ENCODE peak calls at places on chromosomes 1 and 21, in seven cellular contexts. One of them, this sample, is unnamed.

GRCh38 chr1:63662846-63663245 is 69.6 kb downstream of the PGM1 start:
- DNase-seq in trophoblast cell: peak
- DNase-seq in neuronal stem cell: no peak
- DNase-seq in mesenchymal stem cell: no peak
- DNase-seq in H1: peak
- DNase-seq in mesendoderm: peak
- DNase-seq in H9: peak
- DNase-seq in this sample: peak

GRCh38 chr21:31665397-31665796 is 5.9 kb downstream of the SOD1 start:
- DNase-seq in mesendoderm: peak
- DNase-seq in H9: peak
- DNase-seq in neuronal stem cell: no peak
- DNase-seq in mesenchymal stem cell: no peak
- DNase-seq in trophoblast cell: no peak
- DNase-seq in H1: no peak
- DNase-seq in this sample: peak

GRCh38 chr1:204696606-204697005 is 11.1 kb upstream of the LRRN2 start:
- DNase-seq in H1: no peak
- DNase-seq in mesenchymal stem cell: no peak
- DNase-seq in H9: no peak
- DNase-seq in mesendoderm: no peak
- DNase-seq in neuronal stem cell: no peak
- DNase-seq in trophoblast cell: no peak
- DNase-seq in this sample: no peak

GRCh38 chr1:24903955-24904730 is 25.9 kb downstream of the RUNX3 start:
- DNase-seq in H1: no peak
- DNase-seq in trophoblast cell: no peak
- DNase-seq in H9: peak
- DNase-seq in neuronal stem cell: no peak
- DNase-seq in mesenchymal stem cell: no peak
- DNase-seq in mesendoderm: no peak
- DNase-seq in this sample: no peak

GRCh38 chr1:19661721-19662228 is 2.9 kb upstream of the HTR6 start:
- DNase-seq in trophoblast cell: peak
- DNase-seq in neuronal stem cell: no peak
- DNase-seq in H1: no peak
- DNase-seq in mesendoderm: no peak
- DNase-seq in mesenchymal stem cell: peak
- DNase-seq in H9: no peak
- DNase-seq in this sample: peak

GRCh38 chr1:66302810-66303209 is 231.1 kb upstream of the SGIP1 start:
- DNase-seq in H1: no peak
- DNase-seq in H9: no peak
- DNase-seq in neuronal stem cell: no peak
- DNase-seq in trophoblast cell: no peak
- DNase-seq in mesendoderm: no peak
- DNase-seq in mesenchymal stem cell: no peak
- DNase-seq in this sample: peak

GRCh38 chr21:42980959-42981523 is 6.7 kb downstream of the PKNOX1 start:
- DNase-seq in H1: no peak
- DNase-seq in H9: no peak
- DNase-seq in mesendoderm: no peak
- DNase-seq in mesenchymal stem cell: no peak
- DNase-seq in neuronal stem cell: no peak
- DNase-seq in trophoblast cell: no peak
- DNase-seq in this sample: no peak

GRCh38 chr1:26787706-26788514 is at the start of gene PIGV:
- DNase-seq in mesenchymal stem cell: peak
- DNase-seq in trophoblast cell: peak
- DNase-seq in H9: peak
- DNase-seq in H1: no peak
- DNase-seq in mesendoderm: peak
- DNase-seq in neuronal stem cell: peak
- DNase-seq in this sample: peak

GRCh38 chr1:150973258-150973825 is 1.3 kb downstream of the CERS2 start:
- DNase-seq in H1: no peak
- DNase-seq in neuronal stem cell: no peak
- DNase-seq in mesendoderm: no peak
- DNase-seq in mesenchymal stem cell: peak
- DNase-seq in H9: no peak
- DNase-seq in trophoblast cell: no peak
- DNase-seq in this sample: no peak

GRCh38 chr1:116943438-116943837 is 33.7 kb downstream of the PTGFRN start:
- DNase-seq in mesendoderm: no peak
- DNase-seq in mesenchymal stem cell: no peak
- DNase-seq in neuronal stem cell: no peak
- DNase-seq in H1: no peak
- DNase-seq in trophoblast cell: no peak
- DNase-seq in H9: no peak
- DNase-seq in this sample: no peak

GRCh38 chr1:220807726-220808125 is 21.0 kb downstream of the MTARC1 start:
- DNase-seq in H9: no peak
- DNase-seq in mesendoderm: no peak
- DNase-seq in H1: no peak
- DNase-seq in trophoblast cell: no peak
- DNase-seq in neuronal stem cell: no peak
- DNase-seq in mesenchymal stem cell: no peak
- DNase-seq in this sample: no peak

GRCh38 chr1:58594556-58594955 is 17.5 kb upstream of the TACSTD2 start:
- DNase-seq in trophoblast cell: no peak
- DNase-seq in mesenchymal stem cell: no peak
- DNase-seq in H1: no peak
- DNase-seq in mesendoderm: no peak
- DNase-seq in neuronal stem cell: no peak
- DNase-seq in H9: no peak
- DNase-seq in this sample: no peak

GRCh38 chr1:185499986-185500626 is 183.1 kb upstream of the IVNS1ABP start:
- DNase-seq in mesenchymal stem cell: peak
- DNase-seq in neuronal stem cell: no peak
- DNase-seq in mesendoderm: no peak
- DNase-seq in H1: no peak
- DNase-seq in trophoblast cell: peak
- DNase-seq in H9: no peak
- DNase-seq in this sample: peak

GRCh38 chr21:27580276-27580675 is 613.4 kb upstream of the ADAMTS5 start:
- DNase-seq in H9: no peak
- DNase-seq in mesenchymal stem cell: no peak
- DNase-seq in H1: no peak
- DNase-seq in trophoblast cell: no peak
- DNase-seq in neuronal stem cell: no peak
- DNase-seq in mesendoderm: no peak
- DNase-seq in this sample: peak

GRCh38 chr1:21689531-21690165 is 20.5 kb upstream of the RAP1GAP start:
- DNase-seq in trophoblast cell: peak
- DNase-seq in H1: no peak
- DNase-seq in neuronal stem cell: no peak
- DNase-seq in mesendoderm: no peak
- DNase-seq in H9: no peak
- DNase-seq in mesenchymal stem cell: no peak
- DNase-seq in this sample: no peak

GRCh38 chr21:43762303-43763128 is 13.6 kb downstream of the CSTB start:
- DNase-seq in H9: no peak
- DNase-seq in trophoblast cell: peak
- DNase-seq in H1: no peak
- DNase-seq in neuronal stem cell: no peak
- DNase-seq in mesendoderm: no peak
- DNase-seq in mesenchymal stem cell: no peak
- DNase-seq in this sample: no peak

GRCh38 chr1:53075206-53075605 is 13.2 kb downstream of the PODN start:
- DNase-seq in H9: no peak
- DNase-seq in H1: no peak
- DNase-seq in neuronal stem cell: no peak
- DNase-seq in mesenchymal stem cell: no peak
- DNase-seq in trophoblast cell: no peak
- DNase-seq in mesendoderm: no peak
- DNase-seq in this sample: no peak

GRCh38 chr1:156401175-156401574 is 32.2 kb downstream of the RHBG start:
- DNase-seq in trophoblast cell: no peak
- DNase-seq in H9: no peak
- DNase-seq in mesendoderm: no peak
- DNase-seq in H1: no peak
- DNase-seq in mesenchymal stem cell: no peak
- DNase-seq in neuronal stem cell: no peak
- DNase-seq in this sample: no peak

GRCh38 chr21:43864806-43865470 is at the start of gene AGPAT3:
- DNase-seq in trophoblast cell: peak
- DNase-seq in mesendoderm: no peak
- DNase-seq in H1: no peak
- DNase-seq in mesenchymal stem cell: no peak
- DNase-seq in neuronal stem cell: no peak
- DNase-seq in H9: no peak
- DNase-seq in this sample: no peak

DNA sequence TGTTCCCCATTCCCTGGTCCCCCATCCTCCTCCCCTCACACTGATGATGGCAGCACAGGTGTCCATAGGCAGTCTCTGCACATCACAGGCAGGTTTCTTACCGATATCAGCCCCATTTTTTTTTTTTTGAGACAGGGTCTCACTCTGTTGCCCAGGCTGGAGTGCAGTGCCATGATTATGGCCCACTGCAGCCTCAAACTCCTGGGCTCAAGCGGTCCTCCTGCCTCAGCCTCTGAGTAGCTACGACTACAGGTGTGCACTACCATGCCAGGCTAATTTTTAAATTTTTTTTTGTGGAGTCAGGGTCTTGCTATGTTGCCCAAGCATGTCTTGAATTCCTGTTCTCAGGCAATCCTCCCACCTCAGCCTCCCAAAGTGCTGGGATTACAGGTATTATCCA is 28.9 kb upstream of the SDHB start:
- DNase-seq in neuronal stem cell: no peak
- DNase-seq in H1: no peak
- DNase-seq in mesenchymal stem cell: no peak
- DNase-seq in trophoblast cell: no peak
- DNase-seq in mesendoderm: no peak
- DNase-seq in H9: no peak
- DNase-seq in this sample: no peak
- H4K8ac ChIP-seq in neuronal stem cell: no peak
- H4K8ac ChIP-seq in H1: no peak
- H4K8ac ChIP-seq in mesenchymal stem cell: no peak
- H4K8ac ChIP-seq in trophoblast cell: no peak
- H4K8ac ChIP-seq in mesendoderm: no peak
- H4K8ac ChIP-seq in H9: no peak
- H4K8ac ChIP-seq in this sample: no peak

DNA sequence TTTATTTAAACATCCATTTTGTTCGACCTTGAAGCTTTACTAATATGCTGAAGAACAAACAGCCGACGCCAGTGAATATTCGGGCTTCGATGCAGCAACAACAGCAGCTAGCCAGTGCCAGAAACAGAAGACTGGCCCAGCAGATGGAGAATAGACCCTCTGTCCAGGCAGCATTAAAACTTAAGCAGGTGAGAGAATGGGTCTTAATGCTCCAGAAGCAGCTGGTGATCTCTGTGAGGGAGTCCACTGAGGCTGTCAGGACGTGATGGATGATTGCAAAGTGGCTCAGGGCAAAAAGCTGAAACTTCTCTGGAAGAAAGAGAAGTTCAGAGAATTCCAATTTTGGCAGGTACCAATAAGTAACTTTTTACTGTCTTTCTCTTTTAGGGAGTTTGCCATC is 4.4 kb downstream of the CHTOP start:
- DNase-seq in H9: no peak
- DNase-seq in mesendoderm: no peak
- DNase-seq in mesenchymal stem cell: no peak
- DNase-seq in H1: no peak
- DNase-seq in trophoblast cell: no peak
- DNase-seq in neuronal stem cell: no peak
- DNase-seq in this sample: no peak
- H4K8ac ChIP-seq in H9: no peak
- H4K8ac ChIP-seq in mesendoderm: no peak
- H4K8ac ChIP-seq in mesenchymal stem cell: no peak
- H4K8ac ChIP-seq in H1: peak
- H4K8ac ChIP-seq in trophoblast cell: no peak
- H4K8ac ChIP-seq in neuronal stem cell: no peak
- H4K8ac ChIP-seq in this sample: no peak

DNA sequence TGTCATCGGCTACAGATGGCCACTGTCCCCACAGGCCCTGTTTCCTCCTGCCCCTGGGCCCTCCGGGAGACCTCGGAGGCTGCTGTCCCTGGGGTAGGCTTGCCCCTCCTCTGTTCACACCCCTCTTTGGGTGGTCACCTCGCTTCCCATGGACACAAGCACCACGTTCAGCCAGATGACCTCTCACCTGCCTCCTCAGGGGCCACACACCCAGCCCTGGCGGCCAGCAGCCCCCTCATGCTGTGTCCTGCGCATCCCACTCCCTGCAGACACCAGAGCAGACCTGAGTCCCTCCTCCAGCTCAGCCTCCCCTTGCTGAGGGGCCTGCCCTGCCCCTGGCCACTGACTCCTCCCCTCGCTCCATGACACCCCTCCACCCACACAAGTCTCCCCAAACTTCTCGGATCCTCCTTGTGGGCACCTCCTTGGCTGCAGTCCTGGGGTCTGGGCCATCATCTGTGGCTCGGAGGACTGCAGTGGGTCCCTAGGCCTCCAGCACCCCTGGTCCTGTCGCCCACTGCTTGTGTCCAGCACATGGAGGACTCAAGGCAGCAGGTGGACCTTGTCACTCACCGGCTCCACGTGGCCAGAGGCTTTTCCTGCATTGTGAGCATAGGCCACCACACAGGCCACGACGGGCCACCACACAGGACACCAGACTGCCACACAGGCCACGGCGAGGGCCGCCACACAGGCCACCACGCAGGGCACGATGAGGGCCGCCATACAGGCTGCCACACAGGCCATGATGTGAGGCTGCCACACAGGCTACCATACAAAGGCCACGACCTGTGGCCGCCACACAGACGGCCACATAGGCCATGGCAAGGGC is 51.1 kb downstream of the MORN1 start:
- DNase-seq in neuronal stem cell: no peak
- DNase-seq in H9: no peak
- DNase-seq in H1: no peak
- DNase-seq in mesenchymal stem cell: no peak
- DNase-seq in trophoblast cell: no peak
- DNase-seq in mesendoderm: no peak
- DNase-seq in this sample: no peak
- H4K8ac ChIP-seq in neuronal stem cell: no peak
- H4K8ac ChIP-seq in H9: no peak
- H4K8ac ChIP-seq in H1: peak
- H4K8ac ChIP-seq in mesenchymal stem cell: no peak
- H4K8ac ChIP-seq in trophoblast cell: no peak
- H4K8ac ChIP-seq in mesendoderm: no peak
- H4K8ac ChIP-seq in this sample: no peak

DNA sequence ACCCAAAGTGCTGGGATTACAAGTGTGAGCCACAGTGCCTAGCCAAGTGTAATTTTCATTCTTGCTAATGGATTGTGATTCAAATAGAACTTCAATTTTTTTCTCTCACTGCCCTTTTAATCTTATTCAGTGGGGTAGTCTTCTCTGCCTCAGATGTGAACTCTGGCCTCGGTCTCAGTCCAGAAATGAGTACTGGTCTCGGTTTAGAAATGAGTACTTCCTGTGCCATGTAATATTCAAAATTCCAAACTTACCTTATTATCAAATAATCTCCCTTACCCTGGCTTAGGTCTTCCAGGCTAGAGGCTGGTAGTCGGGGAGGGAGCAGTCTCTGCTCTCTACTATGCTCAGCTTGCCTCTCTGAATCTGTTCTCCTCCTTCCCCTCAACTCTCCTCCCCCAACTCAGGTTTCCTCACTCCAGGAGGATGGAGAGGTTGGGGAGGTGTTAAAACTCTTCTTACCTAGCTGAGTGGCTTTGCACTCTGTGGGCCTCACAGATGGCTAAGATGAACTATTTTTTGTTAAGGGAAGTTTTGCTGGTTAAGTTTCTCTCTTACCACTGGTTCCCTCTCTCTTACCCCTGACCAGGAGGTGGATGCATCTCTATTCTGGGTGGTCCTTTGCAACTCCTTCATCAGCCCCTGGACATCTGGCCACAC is 4.8 kb upstream of the SLAMF9 start:
- DNase-seq in mesenchymal stem cell: no peak
- DNase-seq in H1: no peak
- DNase-seq in neuronal stem cell: no peak
- DNase-seq in trophoblast cell: no peak
- DNase-seq in mesendoderm: peak
- DNase-seq in H9: no peak
- DNase-seq in this sample: no peak
- H4K8ac ChIP-seq in mesenchymal stem cell: no peak
- H4K8ac ChIP-seq in H1: no peak
- H4K8ac ChIP-seq in neuronal stem cell: no peak
- H4K8ac ChIP-seq in trophoblast cell: no peak
- H4K8ac ChIP-seq in mesendoderm: no peak
- H4K8ac ChIP-seq in H9: no peak
- H4K8ac ChIP-seq in this sample: no peak

This sample was measured in IMR-90.